ENCODE peak calls at places on chromosomes 4 and X, in nine cellular contexts. One of them, this sample, is unnamed.

GRCh38 chrX:85112270-85112669 is 108.6 kb downstream of the APOOL start:
- DNase-seq in gastrocnemius medialis: no peak
- DNase-seq in AG09309: no peak
- DNase-seq in lower lobe of right lung: no peak
- DNase-seq in sigmoid colon: no peak
- DNase-seq in cardiac fibroblast: no peak
- DNase-seq in K562: no peak
- DNase-seq in fibroblast of villous mesenchyme: no peak
- DNase-seq in HFFc6: no peak
- DNase-seq in this sample: no peak

GRCh38 chrX:67780694-67781109 is 236.9 kb downstream of the AR start:
- DNase-seq in HFFc6: peak
- DNase-seq in sigmoid colon: peak
- DNase-seq in lower lobe of right lung: peak
- DNase-seq in cardiac fibroblast: peak
- DNase-seq in K562: peak
- DNase-seq in AG09309: peak
- DNase-seq in fibroblast of villous mesenchyme: peak
- DNase-seq in gastrocnemius medialis: peak
- DNase-seq in this sample: no peak

GRCh38 chr4:38280323-38280706 is 320.1 kb downstream of the PTTG2 start:
- DNase-seq in lower lobe of right lung: no peak
- DNase-seq in K562: no peak
- DNase-seq in HFFc6: no peak
- DNase-seq in sigmoid colon: no peak
- DNase-seq in fibroblast of villous mesenchyme: no peak
- DNase-seq in gastrocnemius medialis: no peak
- DNase-seq in AG09309: no peak
- DNase-seq in cardiac fibroblast: no peak
- DNase-seq in this sample: no peak

GRCh38 chr4:39563448-39563847 is 36.2 kb upstream of the UGDH start:
- DNase-seq in HFFc6: no peak
- DNase-seq in sigmoid colon: no peak
- DNase-seq in lower lobe of right lung: no peak
- DNase-seq in gastrocnemius medialis: no peak
- DNase-seq in AG09309: no peak
- DNase-seq in cardiac fibroblast: no peak
- DNase-seq in K562: no peak
- DNase-seq in fibroblast of villous mesenchyme: no peak
- DNase-seq in this sample: no peak

GRCh38 chr4:14636563-14636962 is 365.7 kb upstream of the CPEB2 start:
- DNase-seq in AG09309: no peak
- DNase-seq in sigmoid colon: no peak
- DNase-seq in cardiac fibroblast: no peak
- DNase-seq in K562: no peak
- DNase-seq in lower lobe of right lung: no peak
- DNase-seq in HFFc6: no peak
- DNase-seq in gastrocnemius medialis: no peak
- DNase-seq in fibroblast of villous mesenchyme: no peak
- DNase-seq in this sample: no peak

GRCh38 chr4:176262243-176262642 is 6.8 kb downstream of the ASB5 start:
- DNase-seq in K562: no peak
- DNase-seq in gastrocnemius medialis: no peak
- DNase-seq in sigmoid colon: no peak
- DNase-seq in HFFc6: no peak
- DNase-seq in AG09309: no peak
- DNase-seq in lower lobe of right lung: no peak
- DNase-seq in cardiac fibroblast: no peak
- DNase-seq in fibroblast of villous mesenchyme: no peak
- DNase-seq in this sample: peak

GRCh38 chr4:89324671-89325070 is 17.1 kb upstream of the GPRIN3 start:
- DNase-seq in AG09309: no peak
- DNase-seq in K562: no peak
- DNase-seq in lower lobe of right lung: no peak
- DNase-seq in gastrocnemius medialis: no peak
- DNase-seq in cardiac fibroblast: peak
- DNase-seq in HFFc6: no peak
- DNase-seq in sigmoid colon: no peak
- DNase-seq in fibroblast of villous mesenchyme: peak
- DNase-seq in this sample: peak

GRCh38 chr4:38314663-38315062 is 349.3 kb upstream of the KLF3 start:
- DNase-seq in AG09309: no peak
- DNase-seq in fibroblast of villous mesenchyme: no peak
- DNase-seq in cardiac fibroblast: no peak
- DNase-seq in gastrocnemius medialis: no peak
- DNase-seq in lower lobe of right lung: no peak
- DNase-seq in sigmoid colon: no peak
- DNase-seq in K562: no peak
- DNase-seq in HFFc6: no peak
- DNase-seq in this sample: no peak

GRCh38 chr4:1644906-1645657 is 39.0 kb downstream of the FAM53A start:
- DNase-seq in fibroblast of villous mesenchyme: peak
- DNase-seq in K562: no peak
- DNase-seq in AG09309: no peak
- DNase-seq in gastrocnemius medialis: no peak
- DNase-seq in sigmoid colon: peak
- DNase-seq in lower lobe of right lung: no peak
- DNase-seq in HFFc6: no peak
- DNase-seq in cardiac fibroblast: peak
- DNase-seq in this sample: no peak

GRCh38 chr4:3237711-3238560 is 11.0 kb upstream of the MSANTD1 start:
- DNase-seq in AG09309: no peak
- DNase-seq in cardiac fibroblast: no peak
- DNase-seq in lower lobe of right lung: no peak
- DNase-seq in fibroblast of villous mesenchyme: no peak
- DNase-seq in K562: no peak
- DNase-seq in HFFc6: no peak
- DNase-seq in sigmoid colon: no peak
- DNase-seq in gastrocnemius medialis: no peak
- DNase-seq in this sample: no peak

GRCh38 chr4:158200214-158200613 is 10.1 kb upstream of the TMEM144 start:
- DNase-seq in HFFc6: no peak
- DNase-seq in AG09309: no peak
- DNase-seq in fibroblast of villous mesenchyme: no peak
- DNase-seq in gastrocnemius medialis: no peak
- DNase-seq in cardiac fibroblast: no peak
- DNase-seq in sigmoid colon: no peak
- DNase-seq in lower lobe of right lung: no peak
- DNase-seq in K562: no peak
- DNase-seq in this sample: no peak

GRCh38 chrX:66684196-66684595 is 45.3 kb upstream of the EDA2R start:
- DNase-seq in sigmoid colon: no peak
- DNase-seq in K562: no peak
- DNase-seq in fibroblast of villous mesenchyme: no peak
- DNase-seq in cardiac fibroblast: peak
- DNase-seq in lower lobe of right lung: no peak
- DNase-seq in gastrocnemius medialis: no peak
- DNase-seq in HFFc6: peak
- DNase-seq in AG09309: no peak
- DNase-seq in this sample: no peak

GRCh38 chr4:184384056-184384809 is 90.1 kb downstream of the IRF2 start:
- DNase-seq in AG09309: peak
- DNase-seq in lower lobe of right lung: no peak
- DNase-seq in HFFc6: peak
- DNase-seq in gastrocnemius medialis: peak
- DNase-seq in cardiac fibroblast: peak
- DNase-seq in K562: no peak
- DNase-seq in sigmoid colon: peak
- DNase-seq in fibroblast of villous mesenchyme: peak
- DNase-seq in this sample: peak

GRCh38 chrX:71210829-71211228 is 12.2 kb upstream of the GJB1 start:
- DNase-seq in HFFc6: peak
- DNase-seq in K562: no peak
- DNase-seq in fibroblast of villous mesenchyme: no peak
- DNase-seq in cardiac fibroblast: no peak
- DNase-seq in AG09309: peak
- DNase-seq in sigmoid colon: no peak
- DNase-seq in lower lobe of right lung: no peak
- DNase-seq in gastrocnemius medialis: no peak
- DNase-seq in this sample: no peak

GRCh38 chr4:6855692-6856297 is 53.8 kb upstream of the TBC1D14 start:
- DNase-seq in sigmoid colon: no peak
- DNase-seq in cardiac fibroblast: peak
- DNase-seq in AG09309: peak
- DNase-seq in K562: peak
- DNase-seq in lower lobe of right lung: no peak
- DNase-seq in gastrocnemius medialis: peak
- DNase-seq in fibroblast of villous mesenchyme: peak
- DNase-seq in HFFc6: peak
- DNase-seq in this sample: peak

GRCh38 chr4:185244763-185245162 is 35.4 kb downstream of the SNX25 start:
- DNase-seq in cardiac fibroblast: no peak
- DNase-seq in gastrocnemius medialis: no peak
- DNase-seq in lower lobe of right lung: no peak
- DNase-seq in sigmoid colon: no peak
- DNase-seq in fibroblast of villous mesenchyme: peak
- DNase-seq in HFFc6: peak
- DNase-seq in K562: no peak
- DNase-seq in AG09309: no peak
- DNase-seq in this sample: no peak

GRCh38 chrX:118197730-118198129 is 81.1 kb upstream of the KLHL13 start:
- DNase-seq in gastrocnemius medialis: no peak
- DNase-seq in AG09309: no peak
- DNase-seq in lower lobe of right lung: no peak
- DNase-seq in fibroblast of villous mesenchyme: no peak
- DNase-seq in cardiac fibroblast: no peak
- DNase-seq in sigmoid colon: no peak
- DNase-seq in HFFc6: no peak
- DNase-seq in K562: no peak
- DNase-seq in this sample: no peak
- TF ChIP-seq CTCF in gastrocnemius medialis: no peak
- TF ChIP-seq CTCF in AG09309: no peak
- TF ChIP-seq CTCF in lower lobe of right lung: no peak
- TF ChIP-seq CTCF in fibroblast of villous mesenchyme: no peak
- TF ChIP-seq CTCF in cardiac fibroblast: no peak
- TF ChIP-seq CTCF in sigmoid colon: no peak
- TF ChIP-seq CTCF in HFFc6: no peak
- TF ChIP-seq CTCF in K562: no peak
- TF ChIP-seq CTCF in this sample: no peak

DNA sequence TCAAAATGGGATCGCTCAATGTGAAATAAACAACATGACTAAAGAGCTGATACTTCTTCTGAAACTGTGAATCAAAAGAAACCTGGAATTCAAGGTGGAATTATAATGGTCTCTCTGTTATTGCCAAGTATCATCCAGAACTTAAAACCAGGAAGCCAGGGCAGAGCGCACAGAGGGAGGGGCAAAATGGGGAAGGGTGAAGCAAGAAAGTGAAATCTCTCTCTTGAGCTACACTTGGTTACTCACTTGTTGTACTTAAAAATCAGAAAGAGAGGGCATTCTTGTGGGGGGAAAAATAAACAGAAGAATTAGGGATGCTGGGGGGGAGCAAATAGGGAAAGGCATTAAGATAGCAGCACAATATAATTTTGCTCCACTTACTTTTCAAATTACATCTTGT is 269.9 kb downstream of the MAPK10 start:
- DNase-seq in sigmoid colon: no peak
- DNase-seq in fibroblast of villous mesenchyme: peak
- DNase-seq in K562: no peak
- DNase-seq in HFFc6: no peak
- DNase-seq in cardiac fibroblast: peak
- DNase-seq in gastrocnemius medialis: no peak
- DNase-seq in lower lobe of right lung: no peak
- DNase-seq in AG09309: no peak
- DNase-seq in this sample: no peak
- TF ChIP-seq CTCF in sigmoid colon: no peak
- TF ChIP-seq CTCF in fibroblast of villous mesenchyme: no peak
- TF ChIP-seq CTCF in K562: no peak
- TF ChIP-seq CTCF in HFFc6: no peak
- TF ChIP-seq CTCF in cardiac fibroblast: no peak
- TF ChIP-seq CTCF in gastrocnemius medialis: no peak
- TF ChIP-seq CTCF in lower lobe of right lung: no peak
- TF ChIP-seq CTCF in AG09309: no peak
- TF ChIP-seq CTCF in this sample: no peak

DNA sequence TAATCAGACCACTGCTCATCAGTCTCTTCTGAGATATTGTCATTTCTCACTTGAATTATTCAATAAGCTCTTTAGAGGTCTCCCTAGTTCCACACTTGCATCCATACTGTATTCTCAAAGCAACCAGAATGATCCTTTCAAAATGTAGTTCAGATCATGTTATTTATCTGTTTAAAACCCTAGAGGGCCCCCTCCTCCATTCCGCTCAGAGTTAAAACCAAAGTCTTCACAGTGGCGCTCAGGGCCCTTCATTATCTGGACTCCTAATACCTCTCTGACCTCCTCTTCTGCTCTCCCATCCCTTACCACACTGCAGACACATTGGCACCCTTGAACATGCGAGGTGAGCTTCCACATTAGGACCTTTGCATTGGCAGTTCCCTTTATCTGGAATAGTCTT is 32.7 kb upstream of the HPGDS start:
- DNase-seq in gastrocnemius medialis: no peak
- DNase-seq in HFFc6: no peak
- DNase-seq in lower lobe of right lung: no peak
- DNase-seq in cardiac fibroblast: no peak
- DNase-seq in AG09309: no peak
- DNase-seq in K562: peak
- DNase-seq in sigmoid colon: no peak
- DNase-seq in fibroblast of villous mesenchyme: no peak
- DNase-seq in this sample: no peak
- TF ChIP-seq CTCF in gastrocnemius medialis: no peak
- TF ChIP-seq CTCF in HFFc6: no peak
- TF ChIP-seq CTCF in lower lobe of right lung: no peak
- TF ChIP-seq CTCF in cardiac fibroblast: no peak
- TF ChIP-seq CTCF in AG09309: no peak
- TF ChIP-seq CTCF in K562: no peak
- TF ChIP-seq CTCF in sigmoid colon: no peak
- TF ChIP-seq CTCF in fibroblast of villous mesenchyme: no peak
- TF ChIP-seq CTCF in this sample: no peak

GRCh38 chr4:149897784-149898183 is 82.1 kb upstream of the IQCM start:
- DNase-seq in AG09309: no peak
- DNase-seq in HFFc6: no peak
- DNase-seq in lower lobe of right lung: no peak
- DNase-seq in cardiac fibroblast: peak
- DNase-seq in sigmoid colon: no peak
- DNase-seq in K562: peak
- DNase-seq in gastrocnemius medialis: no peak
- DNase-seq in fibroblast of villous mesenchyme: peak
- DNase-seq in this sample: no peak
- TF ChIP-seq CTCF in AG09309: peak
- TF ChIP-seq CTCF in HFFc6: peak
- TF ChIP-seq CTCF in lower lobe of right lung: peak
- TF ChIP-seq CTCF in cardiac fibroblast: peak
- TF ChIP-seq CTCF in sigmoid colon: no peak
- TF ChIP-seq CTCF in K562: no peak
- TF ChIP-seq CTCF in gastrocnemius medialis: no peak
- TF ChIP-seq CTCF in fibroblast of villous mesenchyme: peak
- TF ChIP-seq CTCF in this sample: peak

GRCh38 chr4:8021796-8022195 is 82.1 kb upstream of the AFAP1 start:
- DNase-seq in sigmoid colon: no peak
- DNase-seq in lower lobe of right lung: no peak
- DNase-seq in fibroblast of villous mesenchyme: no peak
- DNase-seq in AG09309: no peak
- DNase-seq in gastrocnemius medialis: no peak
- DNase-seq in K562: no peak
- DNase-seq in HFFc6: no peak
- DNase-seq in cardiac fibroblast: no peak
- DNase-seq in this sample: no peak
- TF ChIP-seq CTCF in sigmoid colon: no peak
- TF ChIP-seq CTCF in lower lobe of right lung: no peak
- TF ChIP-seq CTCF in fibroblast of villous mesenchyme: no peak
- TF ChIP-seq CTCF in AG09309: peak
- TF ChIP-seq CTCF in gastrocnemius medialis: no peak
- TF ChIP-seq CTCF in K562: peak
- TF ChIP-seq CTCF in HFFc6: peak
- TF ChIP-seq CTCF in cardiac fibroblast: peak
- TF ChIP-seq CTCF in this sample: no peak

This sample was measured in GM10248.